ENCODE peak calls at places on chromosomes 6 and 20, in ten cellular contexts. G, Q, S, A, C, T, F, O, Z and V are unnamed samples.

GRCh38 chr6:118902731-118903130 is 8.8 kb downstream of the ASF1A start:
- DNase-seq in T (no peak), O (no peak), Z (no peak), F (no peak), G (no peak), Q (no peak), C (no peak), A (no peak), S (no peak), V (no peak)

GRCh38 chr20:46302119-46302518 is 6.2 kb downstream of the CDH22 start:
- DNase-seq in O (no peak), S (no peak), F (no peak), T (no peak), Z (no peak), G (no peak), Q (no peak), A (no peak), C (peak), V (no peak)

GRCh38 chr6:12415980-12416598 is 125.9 kb downstream of the EDN1 start:
- DNase-seq in C (no peak), S (no peak), T (no peak), Z (no peak), A (no peak), F (no peak), O (no peak), G (no peak), Q (no peak), V (no peak)

GRCh38 chr20:49990310-49990720 is 7.5 kb downstream of the SNAI1 start:
- DNase-seq in C (peak), O (no peak), T (no peak), Q (no peak), G (no peak), A (peak), F (no peak), Z (no peak), S (no peak), V (no peak)

GRCh38 chr20:31894980-31895675 is 24.7 kb downstream of the TTLL9 start:
- DNase-seq in S (no peak), A (peak), Q (peak), C (peak), Z (no peak), G (no peak), O (peak), F (no peak), T (no peak), V (no peak)

GRCh38 chr20:45456632-45457031 is 12.9 kb upstream of the WFDC2 start:
- DNase-seq in A (no peak), O (peak), S (peak), G (no peak), F (peak), Z (no peak), T (peak), C (peak), Q (peak), V (peak)

GRCh38 chr20:50186151-50186885 is 4.3 kb upstream of the CEBPB start:
- DNase-seq in Z (peak), Q (peak), C (peak), S (peak), G (peak), A (peak), T (peak), O (peak), F (peak), V (peak)

GRCh38 chr6:17102258-17102870 is 514 bp downstream of the STMND1 start:
- DNase-seq in Z (no peak), F (no peak), S (no peak), O (no peak), Q (peak), T (no peak), G (no peak), C (no peak), A (no peak), V (no peak)

GRCh38 chr20:32167552-32167951 is 40.0 kb downstream of the PLAGL2 start:
- DNase-seq in S (no peak), F (no peak), O (no peak), G (no peak), Z (no peak), Q (no peak), T (no peak), C (no peak), A (no peak), V (no peak)

GRCh38 chr20:49979030-49979832 is 3.5 kb upstream of the SNAI1 start:
- DNase-seq in A (peak), G (peak), Q (peak), Z (peak), S (peak), C (peak), F (peak), T (no peak), O (peak), V (peak)

GRCh38 chr6:6994796-6995195 is 113.0 kb upstream of the RREB1 start:
- DNase-seq in S (no peak), G (no peak), C (no peak), F (no peak), Z (no peak), A (no peak), T (no peak), Q (no peak), O (no peak), V (no peak)

GRCh38 chr6:158347335-158347734 is 35.1 kb downstream of the TULP4 start:
- DNase-seq in G (no peak), Q (no peak), A (no peak), Z (no peak), F (no peak), S (no peak), T (no peak), O (no peak), C (no peak), V (no peak)

GRCh38 chr6:157599191-157599590 is 218.2 kb downstream of the ZDHHC14 start:
- DNase-seq in Q (no peak), O (no peak), T (no peak), A (no peak), S (no peak), C (no peak), Z (no peak), F (no peak), G (no peak), V (no peak)

GRCh38 chr6:167711784-167712183 is 114.9 kb upstream of the AFDN start:
- DNase-seq in C (no peak), Z (no peak), G (no peak), A (no peak), O (no peak), T (no peak), F (no peak), S (no peak), Q (peak), V (no peak)

GRCh38 chr20:43914286-43914685 is 366 bp upstream of the TOX2 start:
- DNase-seq in S (no peak), O (no peak), F (peak), T (no peak), C (no peak), A (no peak), Q (no peak), Z (peak), G (no peak), V (no peak)

GRCh38 chr20:6599876-6600275 is 167.6 kb upstream of the BMP2 start:
- DNase-seq in A (no peak), T (no peak), F (no peak), C (no peak), Z (no peak), O (no peak), S (no peak), Q (no peak), G (no peak), V (no peak)

GRCh38 chr6:48397887-48398286 is 286.9 kb upstream of the PTCHD4 start:
- DNase-seq in O (no peak), Q (no peak), F (no peak), G (no peak), Z (no peak), C (no peak), S (no peak), A (no peak), T (no peak), V (no peak)

GRCh38 chr6:106728296-106728870 is 99.0 kb downstream of the QRSL1 start:
- DNase-seq in C (no peak), Z (no peak), Q (no peak), T (no peak), A (no peak), F (no peak), O (no peak), G (no peak), S (no peak), V (no peak)

GRCh38 chr6:162125659-162126058 is 601.9 kb downstream of the PRKN start:
- DNase-seq in C (no peak), T (no peak), Q (no peak), F (no peak), O (no peak), A (no peak), Z (no peak), G (no peak), S (no peak), V (no peak)

GRCh38 chr6:169669889-169670288 is 31.9 kb downstream of the WDR27 start:
- DNase-seq in G (no peak), S (peak), Q (no peak), A (no peak), C (no peak), F (no peak), O (no peak), T (no peak), Z (no peak), V (no peak)

GRCh38 chr20:60249436-60249835 is 291.2 kb downstream of the CDH26 start:
- DNase-seq in C (no peak), T (no peak), G (no peak), A (no peak), Q (no peak), S (no peak), Z (no peak), O (no peak), F (no peak), V (no peak)

GRCh38 chr20:52201395-52201794 is 9.8 kb upstream of the ZFP64 start:
- DNase-seq in A (no peak), O (no peak), C (no peak), G (no peak), T (peak), F (no peak), S (no peak), Q (no peak), Z (no peak), V (no peak)

GRCh38 chr20:11847827-11848226 is 69.9 kb upstream of the BTBD3 start:
- DNase-seq in Z (no peak), Q (peak), S (no peak), T (no peak), G (no peak), O (no peak), A (no peak), F (no peak), C (no peak), V (no peak)